ENCODE peak calls at places on chromosomes 12 and 14, in ten cellular contexts. R, I, F, G, Z, N, Y, C, P and A are unnamed samples.

GRCh38 chr14:60222820-60223219 is 26.2 kb upstream of the PPM1A start:
- DNase-seq in R (no peak), I (no peak), F (no peak), G (no peak), Z (no peak), N (no peak), Y (no peak), C (no peak), P (no peak), A (no peak)

GRCh38 chr12:131138638-131139362 is 185.1 kb downstream of the ADGRD1 start:
- DNase-seq in R (no peak), I (no peak), F (no peak), G (no peak), Z (no peak), N (no peak), Y (no peak), C (no peak), P (no peak), A (peak; percentile 61)

GRCh38 chr14:21025374-21026151 is 702 bp upstream of the NDRG2 start:
- DNase-seq in R (no peak), I (peak; percentile 91), F (peak; percentile 81), G (no peak), Z (no peak), N (no peak), Y (no peak), C (no peak), P (no peak), A (peak; percentile 96)

GRCh38 chr14:32984531-32984930 is 45.9 kb downstream of the NPAS3 start:
- DNase-seq in R (no peak), I (no peak), F (no peak), G (no peak), Z (no peak), N (no peak), Y (no peak), C (no peak), P (no peak), A (no peak)

GRCh38 chr12:2268478-2269286 is 215.9 kb downstream of the CACNA1C start:
- DNase-seq in R (peak; percentile 96), I (no peak), F (peak; percentile 79), G (no peak), Z (no peak), N (no peak), Y (peak; percentile 94), C (no peak), P (peak; percentile 94), A (no peak)

GRCh38 chr12:49244161-49244560 is 20.7 kb upstream of the TUBA1C start:
- DNase-seq in R (peak; percentile 75), I (no peak), F (no peak), G (no peak), Z (no peak), N (no peak), Y (peak; percentile 81), C (no peak), P (peak; percentile 51), A (no peak)

GRCh38 chr14:99540196-99541032 is 59.2 kb downstream of the CCNK start:
- DNase-seq in R (no peak), I (no peak), F (no peak), G (no peak), Z (no peak), N (no peak), Y (no peak), C (no peak), P (no peak), A (no peak)

GRCh38 chr12:26100966-26101744 is 23.7 kb downstream of the BHLHE41 start:
- DNase-seq in R (no peak), I (no peak), F (no peak), G (no peak), Z (no peak), N (no peak), Y (no peak), C (no peak), P (peak; percentile 55), A (no peak)

GRCh38 chr12:79689477-79690155 is 1.1 kb downstream of the PAWR start:
- DNase-seq in R (peak; percentile 73), I (peak; percentile 54), F (peak; percentile 85), G (peak; percentile 17), Z (no peak), N (no peak), Y (peak; percentile 56), C (peak; percentile 54), P (peak; percentile 65), A (no peak)

GRCh38 chr14:81849714-81850113 is 316.1 kb upstream of the SEL1L start:
- DNase-seq in R (no peak), I (no peak), F (no peak), G (no peak), Z (no peak), N (no peak), Y (no peak), C (no peak), P (no peak), A (no peak)

GRCh38 chr12:130632582-130633174 is 83.4 kb downstream of the RIMBP2 start:
- DNase-seq in R (no peak), I (no peak), F (peak; percentile 23), G (no peak), Z (no peak), N (no peak), Y (no peak), C (no peak), P (no peak), A (no peak)

GRCh38 chr12:102169922-102170698 is 27.5 kb downstream of the PMCH start:
- DNase-seq in R (peak; percentile 49), I (peak; percentile 42), F (no peak), G (no peak), Z (no peak), N (no peak), Y (peak; percentile 18), C (peak; percentile 22), P (peak; percentile 24), A (no peak)

GRCh38 chr12:26281320-26281719 is 85.9 kb downstream of the SSPN start:
- DNase-seq in R (peak; percentile 61), I (no peak), F (no peak), G (no peak), Z (no peak), N (no peak), Y (no peak), C (no peak), P (no peak), A (no peak)

GRCh38 chr14:39582028-39582654 is 149.9 kb upstream of the FBXO33 start:
- DNase-seq in R (no peak), I (no peak), F (no peak), G (no peak), Z (no peak), N (no peak), Y (no peak), C (no peak), P (peak; percentile 17), A (no peak)

GRCh38 chr12:97951717-97952116 is 489.1 kb downstream of the RMST start:
- DNase-seq in R (no peak), I (no peak), F (no peak), G (no peak), Z (no peak), N (no peak), Y (no peak), C (no peak), P (no peak), A (no peak)

GRCh38 chr12:54232790-54233189 is 44.0 kb upstream of the SMUG1 start:
- DNase-seq in R (peak; percentile 58), I (no peak), F (no peak), G (no peak), Z (no peak), N (no peak), Y (peak; percentile 47), C (no peak), P (peak; percentile 62), A (no peak)

GRCh38 chr12:45469902-45470301 is 254.0 kb downstream of the ANO6 start:
- DNase-seq in R (no peak), I (no peak), F (no peak), G (no peak), Z (no peak), N (no peak), Y (no peak), C (no peak), P (no peak), A (no peak)

GRCh38 chr14:102452302-102452701 is 57.3 kb downstream of the ANKRD9 start:
- DNase-seq in R (no peak), I (no peak), F (no peak), G (no peak), Z (no peak), N (no peak), Y (no peak), C (no peak), P (no peak), A (peak; percentile 49)

GRCh38 chr12:100031821-100032220 is 47.1 kb upstream of the ANKS1B start:
- DNase-seq in R (peak; percentile 13), I (no peak), F (no peak), G (no peak), Z (no peak), N (no peak), Y (no peak), C (no peak), P (no peak), A (no peak)

GRCh38 chr12:67498981-67499380 is 149.6 kb upstream of the DYRK2 start:
- DNase-seq in R (no peak), I (no peak), F (no peak), G (no peak), Z (no peak), N (no peak), Y (no peak), C (no peak), P (no peak), A (no peak)

GRCh38 chr12:54502485-54502884 is 4.9 kb downstream of the NCKAP1L start:
- DNase-seq in R (no peak), I (no peak), F (no peak), G (no peak), Z (no peak), N (no peak), Y (no peak), C (no peak), P (no peak), A (no peak)

GRCh38 chr12:38469689-38470088 is 153.1 kb downstream of the ALG10B start:
- DNase-seq in R (no peak), I (peak; percentile 27), F (no peak), G (no peak), Z (no peak), N (no peak), Y (no peak), C (no peak), P (no peak), A (no peak)

GRCh38 chr14:68195126-68195525 is 375.5 kb downstream of the RAD51B start:
- DNase-seq in R (no peak), I (no peak), F (no peak), G (no peak), Z (no peak), N (no peak), Y (no peak), C (no peak), P (peak; percentile 85), A (no peak)

GRCh38 chr14:104085032-104085888 is at the start of gene ASPG:
- DNase-seq in R (no peak), I (peak; percentile 43), F (peak; percentile 83), G (no peak), Z (no peak), N (no peak), Y (no peak), C (no peak), P (no peak), A (peak; percentile 63)

GRCh38 chr12:87931764-87932163 is 97.4 kb downstream of the C12orf50 start:
- DNase-seq in R (no peak), I (no peak), F (no peak), G (no peak), Z (no peak), N (no peak), Y (peak; percentile 26), C (no peak), P (no peak), A (no peak)

GRCh38 chr12:56086096-56086495 is 6.1 kb downstream of the ERBB3 start:
- DNase-seq in R (no peak), I (no peak), F (no peak), G (no peak), Z (no peak), N (no peak), Y (no peak), C (no peak), P (no peak), A (no peak)

GRCh38 chr14:22478670-22479069 is 110.4 kb downstream of the DAD1 start:
- DNase-seq in R (no peak), I (no peak), F (peak; percentile 81), G (no peak), Z (no peak), N (no peak), Y (no peak), C (no peak), P (no peak), A (no peak)

GRCh38 chr12:93592641-93593396 is 20.3 kb downstream of the SOCS2 start:
- DNase-seq in R (peak; percentile 25), I (no peak), F (no peak), G (no peak), Z (no peak), N (no peak), Y (no peak), C (no peak), P (no peak), A (no peak)